ENCODE peak calls at places on chromosomes 11 and 22, in nine cellular contexts. H is PC-9; M is heart left ventricle; V is AG04450; O is adrenal gland; S is neural progenitor cell; Z is ovary; C is CD8-positive, alpha-beta T cell; I is thoracic aorta. J is an unnamed sample.

GRCh38 chr11:134524876-134525845 is 113.1 kb upstream of the B3GAT1 start:
- DNase-seq in M (no peak), I (no peak), S (no peak), Z (no peak), O (no peak), H (no peak), V (no peak), C (no peak), J (no peak)

GRCh38 chr11:8356216-8356615 is 92.5 kb upstream of the LMO1 start:
- DNase-seq in Z (no peak), H (no peak), O (no peak), I (no peak), C (no peak), V (no peak), M (no peak), S (no peak), J (no peak)

GRCh38 chr22:45210577-45211431 is 29.9 kb downstream of the KIAA0930 start:
- DNase-seq in I (no peak), O (no peak), H (no peak), M (no peak), V (no peak), C (no peak), S (no peak), Z (no peak), J (peak)

GRCh38 chr11:10375280-10376048 is 70.6 kb downstream of the ADM start:
- DNase-seq in I (no peak), Z (no peak), C (no peak), M (no peak), V (no peak), H (no peak), S (no peak), O (no peak), J (no peak)

GRCh38 chr11:10451399-10452116 is 3.5 kb upstream of the AMPD3 start:
- DNase-seq in H (no peak), C (no peak), I (no peak), V (no peak), S (no peak), Z (no peak), M (no peak), O (peak), J (no peak)

GRCh38 chr11:117171007-117171647 is 7.4 kb upstream of the SIDT2 start:
- DNase-seq in V (no peak), O (no peak), C (no peak), M (no peak), Z (no peak), I (no peak), H (no peak), S (no peak), J (no peak)

GRCh38 chr11:65362966-65363365 is 8.4 kb downstream of the TIGD3 start:
- DNase-seq in O (no peak), I (no peak), S (no peak), H (no peak), V (no peak), Z (no peak), M (no peak), C (no peak), J (no peak)

GRCh38 chr11:5891216-5891800 is 1.7 kb upstream of the OR52E5 start:
- DNase-seq in V (no peak), O (no peak), C (no peak), I (no peak), S (no peak), H (no peak), M (no peak), Z (no peak), J (no peak)

GRCh38 chr11:122663056-122663740 is 7.7 kb downstream of the UBASH3B start:
- DNase-seq in I (no peak), V (no peak), Z (no peak), H (no peak), O (no peak), S (no peak), M (no peak), C (no peak), J (no peak)

GRCh38 chr11:117203069-117203407 is 3.9 kb downstream of the TAGLN start:
- DNase-seq in C (no peak), S (no peak), M (no peak), H (no peak), V (no peak), I (no peak), O (no peak), Z (no peak), J (no peak)

GRCh38 chr11:93166194-93166593 is 31.6 kb downstream of the SLC36A4 start:
- DNase-seq in M (no peak), V (no peak), C (no peak), H (no peak), O (no peak), Z (no peak), S (no peak), I (no peak), J (no peak)

GRCh38 chr11:43833657-43834073 is 47.0 kb upstream of the ALKBH3 start:
- DNase-seq in V (peak), H (no peak), I (no peak), C (no peak), S (no peak), M (no peak), O (no peak), Z (no peak), J (no peak)

GRCh38 chr11:12942157-12942556 is 67.0 kb upstream of the RASSF10 start:
- DNase-seq in H (no peak), O (no peak), C (no peak), Z (no peak), S (peak), M (no peak), V (no peak), I (no peak), J (no peak)

GRCh38 chr11:107741044-107741823 is 29.4 kb upstream of the SLN start:
- DNase-seq in S (peak), M (no peak), I (no peak), O (no peak), Z (no peak), V (peak), H (peak), C (no peak), J (no peak)

GRCh38 chr11:134223066-134223465 is 701 bp downstream of the NCAPD3 start:
- DNase-seq in S (peak), O (no peak), Z (no peak), H (no peak), M (no peak), C (no peak), I (no peak), V (no peak), J (no peak)

GRCh38 chr11:4181780-4182721 is 87.5 kb downstream of the RRM1 start:
- DNase-seq in H (peak), C (peak), I (no peak), S (peak), O (peak), M (peak), V (peak), Z (peak), J (peak)

GRCh38 chr11:37500425-37500824 is 902.4 kb upstream of the RAG2 start:
- DNase-seq in V (no peak), H (no peak), O (no peak), I (no peak), C (no peak), Z (no peak), S (peak), M (no peak), J (no peak)

GRCh38 chr22:50608996-50609395 is 8.4 kb downstream of the MAPK8IP2 start:
- DNase-seq in S (no peak), H (no peak), O (no peak), V (no peak), M (no peak), I (no peak), Z (no peak), C (no peak), J (no peak)

GRCh38 chr11:126363706-126364245 is 8.3 kb downstream of the ST3GAL4 start:
- DNase-seq in O (no peak), M (no peak), V (no peak), I (no peak), S (peak), H (no peak), Z (no peak), C (no peak), J (peak)

GRCh38 chr11:95426823-95427462 is 195.9 kb upstream of the SESN3 start:
- DNase-seq in S (no peak), V (no peak), C (no peak), M (no peak), H (no peak), I (no peak), Z (no peak), O (no peak), J (no peak)

GRCh38 chr11:3022300-3022967 is 30.3 kb upstream of the NAP1L4 start:
- DNase-seq in C (no peak), V (peak), H (no peak), M (no peak), I (no peak), Z (no peak), O (no peak), S (no peak), J (no peak)

GRCh38 chr11:117972589-117973445 is 13.4 kb upstream of the IL10RA start:
- DNase-seq in C (no peak), I (no peak), H (no peak), V (no peak), S (no peak), M (no peak), O (no peak), Z (no peak), J (no peak)

GRCh38 chr22:20740222-20740951 is 33.5 kb upstream of the SERPIND1 start:
- DNase-seq in Z (no peak), I (no peak), S (no peak), O (no peak), M (no peak), V (no peak), H (no peak), C (no peak), J (no peak)

GRCh38 chr11:134665571-134666268 is 253.7 kb upstream of the B3GAT1 start:
- DNase-seq in C (no peak), M (no peak), Z (no peak), H (no peak), O (no peak), S (no peak), V (no peak), I (no peak), J (no peak)

GRCh38 chr22:45521178-45521577 is 18.5 kb downstream of the FBLN1 start:
- DNase-seq in C (no peak), M (no peak), Z (no peak), S (no peak), H (peak), O (peak), I (no peak), V (no peak), J (no peak)

GRCh38 chr11:59753650-59754493 is 1.3 kb upstream of the STX3 start:
- DNase-seq in Z (peak), O (peak), C (peak), I (peak), M (peak), H (peak), S (peak), V (peak), J (peak)

GRCh38 chr22:49186293-49186692 is 641.4 kb downstream of the BRD1 start:
- DNase-seq in C (no peak), M (no peak), I (no peak), Z (no peak), V (no peak), O (no peak), S (no peak), H (no peak), J (no peak)

GRCh38 chr22:49188591-49188990 is 639.1 kb downstream of the BRD1 start:
- DNase-seq in O (no peak), H (no peak), S (no peak), M (no peak), V (no peak), I (no peak), C (no peak), Z (no peak), J (no peak)

GRCh38 chr22:49189871-49190270 is 637.8 kb downstream of the BRD1 start:
- DNase-seq in C (no peak), O (no peak), I (no peak), H (no peak), M (no peak), Z (no peak), S (no peak), V (no peak), J (no peak)

GRCh38 chr22:49186756-49187155 is 640.9 kb downstream of the BRD1 start:
- DNase-seq in H (no peak), C (no peak), I (no peak), O (no peak), S (no peak), V (no peak), Z (no peak), M (no peak), J (no peak)

DNA sequence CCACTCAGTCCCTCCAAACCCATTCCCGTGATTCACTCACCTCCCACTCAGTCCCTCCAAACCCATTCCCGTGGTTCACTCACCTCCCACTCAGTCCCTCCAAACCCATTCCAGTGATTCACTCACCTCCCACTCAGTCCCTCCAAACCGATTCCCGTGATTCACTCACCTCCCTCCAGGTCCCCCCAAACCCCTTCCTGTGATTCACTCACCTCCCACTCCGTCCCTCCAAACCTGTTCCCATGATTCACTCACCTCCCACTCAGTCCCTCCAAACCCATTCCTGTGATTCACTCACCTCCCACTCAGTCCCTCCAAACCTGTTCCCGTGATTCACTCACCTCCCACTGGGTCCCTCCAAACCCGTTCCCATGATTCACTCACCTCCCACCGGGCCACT is 639.6 kb downstream of the BRD1 start:
- DNase-seq in C (no peak), O (no peak), I (no peak), H (no peak), M (no peak), S (no peak), V (no peak), Z (no peak), J (no peak)
- TF ChIP-seq CTCF in C (no peak), O (no peak), I (no peak), H (no peak), M (no peak), S (no peak), V (no peak), Z (no peak), J (no peak)

GRCh38 chr11:22795914-22796313 is 33.7 kb downstream of the SVIP start:
- DNase-seq in C (no peak), V (no peak), H (no peak), O (no peak), I (no peak), Z (no peak), S (no peak), M (no peak), J (no peak)
- H3K27ac ChIP-seq in C (no peak), V (no peak), H (no peak), O (no peak), I (no peak), Z (no peak), S (no peak), M (no peak), J (no peak)

GRCh38 chr11:27405134-27405533 is 42.1 kb upstream of the CCDC34 start:
- DNase-seq in M (no peak), Z (no peak), H (no peak), V (no peak), S (no peak), C (no peak), I (no peak), O (no peak), J (no peak)

GRCh38 chr11:27403195-27403594 is 40.2 kb upstream of the CCDC34 start:
- DNase-seq in S (no peak), I (no peak), O (no peak), Z (no peak), V (no peak), C (no peak), M (no peak), H (no peak), J (no peak)

GRCh38 chr11:27406498-27407354 is 43.7 kb upstream of the CCDC34 start:
- DNase-seq in O (no peak), V (no peak), M (no peak), S (no peak), C (no peak), H (no peak), I (no peak), Z (no peak), J (no peak)

GRCh38 chr11:27402450-27402849 is 39.4 kb upstream of the CCDC34 start:
- DNase-seq in O (no peak), H (no peak), Z (no peak), I (no peak), S (no peak), V (no peak), C (no peak), M (no peak), J (no peak)

GRCh38 chr11:27404427-27404826 is 41.4 kb upstream of the CCDC34 start:
- DNase-seq in Z (no peak), M (no peak), S (no peak), O (no peak), H (no peak), C (no peak), I (no peak), V (no peak), J (no peak)
- TF ChIP-seq CTCF in Z (no peak), M (no peak), S (no peak), O (no peak), H (no peak), C (no peak), I (no peak), V (no peak), J (no peak)

DNA sequence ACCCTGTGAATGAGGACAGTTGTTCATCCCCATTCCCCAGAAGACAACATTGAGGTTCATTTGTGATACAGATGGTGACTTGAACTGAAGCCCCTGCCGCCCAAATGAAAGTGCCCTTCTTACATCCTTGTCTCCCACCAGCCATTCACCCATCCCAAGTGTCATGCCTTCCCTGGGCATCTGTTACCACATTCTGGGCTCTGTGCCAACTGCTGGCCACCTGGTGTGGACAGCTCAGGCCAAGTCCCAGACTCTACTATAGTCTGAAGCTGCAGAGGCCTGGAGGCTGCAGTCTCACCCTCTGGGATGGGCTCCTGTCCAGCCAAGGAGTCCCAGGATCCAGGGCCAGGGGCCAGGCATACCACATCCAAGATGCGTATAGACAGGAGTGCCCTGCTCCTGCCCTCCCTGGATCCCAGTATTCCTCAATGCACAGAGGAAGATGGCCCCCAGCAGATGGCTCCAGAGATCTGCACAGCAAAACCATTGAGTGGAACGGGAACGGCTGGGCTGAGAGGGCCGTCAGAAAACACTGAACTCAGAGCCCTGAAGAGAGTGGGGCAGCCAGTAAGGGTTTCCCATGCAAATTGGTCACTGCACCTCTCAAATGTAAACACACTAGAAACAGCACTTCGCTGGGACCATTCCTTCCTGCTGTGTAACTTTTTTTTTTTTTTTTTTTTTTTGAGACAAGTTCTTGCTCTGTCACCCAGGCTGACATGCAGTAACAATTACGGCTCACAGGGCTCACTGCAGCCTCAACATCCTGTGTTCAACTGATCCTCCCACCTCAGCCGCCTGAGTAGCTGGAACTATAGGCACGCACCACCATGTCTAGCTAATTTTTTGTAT is 22.8 kb downstream of the ARRB1 start:
- DNase-seq in M (peak), V (no peak), O (peak), C (peak), I (no peak), S (peak), H (peak), Z (peak), J (peak)
- H3K27ac ChIP-seq in M (no peak), V (peak), O (no peak), C (peak), I (no peak), S (no peak), H (peak), Z (no peak), J (peak)

GRCh38 chr11:128036006-128036405 is 551.4 kb downstream of the ETS1 start:
- DNase-seq in V (no peak), S (no peak), O (no peak), M (no peak), H (no peak), C (no peak), I (no peak), Z (no peak), J (no peak)

GRCh38 chr11:128042290-128042751 is 545.0 kb downstream of the ETS1 start:
- DNase-seq in M (no peak), O (no peak), H (no peak), C (no peak), I (no peak), S (no peak), Z (no peak), V (no peak), J (no peak)

GRCh38 chr11:128040603-128041002 is 546.8 kb downstream of the ETS1 start:
- DNase-seq in I (no peak), C (no peak), S (no peak), V (no peak), M (no peak), O (no peak), Z (no peak), H (no peak), J (no peak)

GRCh38 chr11:128036556-128037093 is 550.7 kb downstream of the ETS1 start:
- DNase-seq in I (no peak), C (no peak), M (no peak), Z (no peak), H (no peak), O (no peak), S (no peak), V (no peak), J (no peak)

GRCh38 chr11:128039140-128040021 is 548.0 kb downstream of the ETS1 start:
- DNase-seq in M (peak), S (no peak), V (no peak), I (no peak), H (peak), O (peak), Z (no peak), C (peak), J (no peak)
- TF ChIP-seq CTCF in M (no peak), S (no peak), V (peak), I (no peak), H (no peak), O (no peak), Z (no peak), C (peak), J (no peak)

GRCh38 chr22:37998543-37998942 is 14.2 kb upstream of the SOX10 start:
- DNase-seq in S (no peak), V (no peak), M (no peak), C (no peak), H (no peak), Z (no peak), I (no peak), O (no peak), J (no peak)

GRCh38 chr22:37996515-37997246 is 12.3 kb upstream of the SOX10 start:
- DNase-seq in V (no peak), I (no peak), H (no peak), S (no peak), M (no peak), O (no peak), C (no peak), Z (no peak), J (no peak)

GRCh38 chr22:37996079-37996478 is 11.7 kb upstream of the SOX10 start:
- DNase-seq in C (no peak), Z (no peak), S (no peak), H (no peak), O (no peak), M (no peak), I (no peak), V (no peak), J (no peak)

GRCh38 chr22:37999236-37999635 is 14.9 kb upstream of the SOX10 start:
- DNase-seq in M (no peak), C (no peak), Z (no peak), H (peak), O (no peak), S (no peak), I (no peak), V (no peak), J (no peak)

GRCh38 chr22:37999640-38000272 is 15.4 kb upstream of the SOX10 start:
- DNase-seq in I (peak), M (no peak), C (no peak), V (no peak), S (no peak), O (no peak), Z (no peak), H (peak), J (peak)
- H3K27ac ChIP-seq in I (no peak), M (no peak), C (no peak), V (no peak), S (no peak), O (no peak), Z (no peak), H (peak), J (peak)

DNA sequence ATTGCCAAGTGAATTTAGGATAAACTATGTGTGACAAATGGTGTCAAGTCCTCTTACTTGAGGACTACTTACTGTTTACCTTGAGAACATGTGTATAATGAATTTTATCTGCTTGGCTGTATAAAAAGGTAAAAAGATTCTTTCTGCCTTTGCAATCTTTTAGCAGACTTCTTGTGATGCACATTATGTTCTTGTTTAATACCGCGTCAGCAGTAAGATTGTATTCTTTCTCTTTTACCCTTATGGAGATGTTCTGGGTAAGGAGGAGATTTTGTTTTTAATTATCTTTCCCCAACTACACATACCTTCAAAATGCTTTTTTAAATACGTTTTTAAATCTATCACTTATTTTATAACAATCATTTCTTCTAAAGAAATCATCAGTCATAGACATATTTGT is 1166.4 kb upstream of the CNTN5 start:
- DNase-seq in V (no peak), I (no peak), C (no peak), H (no peak), Z (no peak), S (no peak), O (no peak), M (no peak), J (no peak)
- TF ChIP-seq CTCF in V (no peak), I (no peak), C (no peak), H (no peak), Z (no peak), S (no peak), O (no peak), M (no peak), J (no peak)

GRCh38 chr22:36324414-36324813 is 63.4 kb downstream of the MYH9 start:
- DNase-seq in S (no peak), H (no peak), O (peak), C (no peak), I (no peak), M (peak), V (no peak), Z (no peak), J (peak)
- H3K27ac ChIP-seq in S (no peak), H (no peak), O (peak), C (no peak), I (peak), M (peak), V (peak), Z (peak), J (peak)

GRCh38 chr11:70643642-70644041 is 245.3 kb downstream of the CTTN start:
- DNase-seq in I (no peak), V (no peak), M (no peak), Z (no peak), O (no peak), C (no peak), H (no peak), S (no peak), J (no peak)
- TF ChIP-seq CTCF in I (no peak), V (no peak), M (no peak), Z (no peak), O (no peak), C (no peak), H (no peak), S (no peak), J (no peak)

J was measured in dorsolateral prefrontal cortex.